ENCODE peak calls at places on chromosomes 2 and 18, in six cellular contexts. One of them, this sample, is unnamed.

GRCh38 chr2:181143790-181144300 is 163.4 kb downstream of the UBE2E3 start:
- DNase-seq in suprapubic skin: no peak
- DNase-seq in SW480: no peak
- DNase-seq in sigmoid colon: no peak
- DNase-seq in HCEC 1CT: no peak
- DNase-seq in NCI-H1417: no peak
- DNase-seq in this sample: no peak

GRCh38 chr2:60483400-60483799 is 70.1 kb downstream of the BCL11A start:
- DNase-seq in suprapubic skin: no peak
- DNase-seq in SW480: no peak
- DNase-seq in sigmoid colon: no peak
- DNase-seq in HCEC 1CT: no peak
- DNase-seq in NCI-H1417: no peak
- DNase-seq in this sample: no peak

GRCh38 chr18:24271381-24272331 is 126.0 kb downstream of the OSBPL1A start:
- DNase-seq in suprapubic skin: peak; percentile 81
- DNase-seq in SW480: peak; percentile 78
- DNase-seq in sigmoid colon: peak; percentile 87
- DNase-seq in HCEC 1CT: peak; percentile 80
- DNase-seq in NCI-H1417: peak; percentile 85
- DNase-seq in this sample: peak; percentile 90

GRCh38 chr2:109403841-109404201 is 209.9 kb downstream of the SEPTIN10 start:
- DNase-seq in suprapubic skin: no peak
- DNase-seq in SW480: no peak
- DNase-seq in sigmoid colon: no peak
- DNase-seq in HCEC 1CT: no peak
- DNase-seq in NCI-H1417: no peak
- DNase-seq in this sample: no peak

GRCh38 chr2:28362991-28363521 is 29.6 kb upstream of the FOSL2 start:
- DNase-seq in suprapubic skin: no peak
- DNase-seq in SW480: no peak
- DNase-seq in sigmoid colon: no peak
- DNase-seq in HCEC 1CT: no peak
- DNase-seq in NCI-H1417: no peak
- DNase-seq in this sample: no peak

GRCh38 chr2:227888289-227888688 is 16.9 kb downstream of the DAW1 start:
- DNase-seq in suprapubic skin: no peak
- DNase-seq in SW480: no peak
- DNase-seq in sigmoid colon: no peak
- DNase-seq in HCEC 1CT: no peak
- DNase-seq in NCI-H1417: no peak
- DNase-seq in this sample: no peak

GRCh38 chr2:197498937-197499593 is 575 bp downstream of the HSPD1 start:
- DNase-seq in suprapubic skin: peak; percentile 80
- DNase-seq in SW480: peak; percentile 62
- DNase-seq in sigmoid colon: peak; percentile 85
- DNase-seq in HCEC 1CT: peak; percentile 64
- DNase-seq in NCI-H1417: peak; percentile 83
- DNase-seq in this sample: peak; percentile 78

GRCh38 chr2:156031121-156031520 is 301.4 kb downstream of the NR4A2 start:
- DNase-seq in suprapubic skin: no peak
- DNase-seq in SW480: no peak
- DNase-seq in sigmoid colon: no peak
- DNase-seq in HCEC 1CT: no peak
- DNase-seq in NCI-H1417: no peak
- DNase-seq in this sample: no peak

GRCh38 chr2:147524912-147525311 is 319.9 kb upstream of the ACVR2A start:
- DNase-seq in suprapubic skin: no peak
- DNase-seq in SW480: no peak
- DNase-seq in sigmoid colon: no peak
- DNase-seq in HCEC 1CT: no peak
- DNase-seq in NCI-H1417: no peak
- DNase-seq in this sample: no peak

GRCh38 chr2:206527153-206527552 is 83.8 kb downstream of the ADAM23 start:
- DNase-seq in suprapubic skin: no peak
- DNase-seq in SW480: no peak
- DNase-seq in sigmoid colon: no peak
- DNase-seq in HCEC 1CT: no peak
- DNase-seq in NCI-H1417: no peak
- DNase-seq in this sample: no peak

GRCh38 chr2:42828487-42829416 is 36.4 kb upstream of the HAAO start:
- DNase-seq in suprapubic skin: no peak
- DNase-seq in SW480: peak; percentile 75
- DNase-seq in sigmoid colon: peak; percentile 89
- DNase-seq in HCEC 1CT: peak; percentile 63
- DNase-seq in NCI-H1417: peak; percentile 90
- DNase-seq in this sample: peak; percentile 88

GRCh38 chr18:494602-494983 is 5.9 kb downstream of the COLEC12 start:
- DNase-seq in suprapubic skin: no peak
- DNase-seq in SW480: no peak
- DNase-seq in sigmoid colon: no peak
- DNase-seq in HCEC 1CT: peak; percentile 90
- DNase-seq in NCI-H1417: no peak
- DNase-seq in this sample: no peak

GRCh38 chr2:207288628-207289027 is 122.9 kb upstream of the KLF7 start:
- DNase-seq in suprapubic skin: no peak
- DNase-seq in SW480: no peak
- DNase-seq in sigmoid colon: no peak
- DNase-seq in HCEC 1CT: no peak
- DNase-seq in NCI-H1417: peak; percentile 57
- DNase-seq in this sample: no peak

GRCh38 chr18:50196261-50196660 is 1.3 kb upstream of the MYO5B start:
- DNase-seq in suprapubic skin: no peak
- DNase-seq in SW480: no peak
- DNase-seq in sigmoid colon: no peak
- DNase-seq in HCEC 1CT: no peak
- DNase-seq in NCI-H1417: no peak
- DNase-seq in this sample: no peak

GRCh38 chr2:145412155-145412554 is 892.2 kb upstream of the ZEB2 start:
- DNase-seq in suprapubic skin: no peak
- DNase-seq in SW480: no peak
- DNase-seq in sigmoid colon: no peak
- DNase-seq in HCEC 1CT: no peak
- DNase-seq in NCI-H1417: peak; percentile 82
- DNase-seq in this sample: no peak

This sample was measured in retina.